ENCODE peak calls at places on chromosomes 13 and 19, in eight cellular contexts. One of them, this sample, is unnamed.
A peak's percentile ranks its signal among the peaks of the same experiment; 100 is the strongest.

GRCh38 chr19:18541992-18542935 is 1.1 kb downstream of the FKBP8 start:
- ATAC-seq in lower lobe of right lung: peak; percentile 24
- ATAC-seq in left cardiac atrium: no peak
- ATAC-seq in heart right ventricle: no peak
- ATAC-seq in gastroesophageal sphincter: no peak
- ATAC-seq in upper lobe of left lung: no peak
- ATAC-seq in Panc1: no peak
- ATAC-seq in RWPE2: no peak
- ATAC-seq in this sample: peak; percentile 15

GRCh38 chr19:7370546-7370945 is 21.8 kb downstream of the ARHGEF18 start:
- ATAC-seq in lower lobe of right lung: no peak
- ATAC-seq in left cardiac atrium: no peak
- ATAC-seq in heart right ventricle: no peak
- ATAC-seq in gastroesophageal sphincter: no peak
- ATAC-seq in upper lobe of left lung: no peak
- ATAC-seq in Panc1: no peak
- ATAC-seq in RWPE2: no peak
- ATAC-seq in this sample: no peak

GRCh38 chr13:114131581-114132418 is 623 bp downstream of the RASA3 start:
- ATAC-seq in lower lobe of right lung: peak; percentile 35
- ATAC-seq in left cardiac atrium: peak; percentile 24
- ATAC-seq in heart right ventricle: peak; percentile 6
- ATAC-seq in gastroesophageal sphincter: peak; percentile 24
- ATAC-seq in upper lobe of left lung: no peak
- ATAC-seq in Panc1: peak; percentile 8
- ATAC-seq in RWPE2: peak; percentile 9
- ATAC-seq in this sample: peak; percentile 14

GRCh38 chr19:2049741-2050348 is 1.2 kb downstream of the MKNK2 start:
- ATAC-seq in lower lobe of right lung: peak; percentile 85
- ATAC-seq in left cardiac atrium: peak; percentile 46
- ATAC-seq in heart right ventricle: peak; percentile 46
- ATAC-seq in gastroesophageal sphincter: peak; percentile 67
- ATAC-seq in upper lobe of left lung: peak; percentile 90
- ATAC-seq in Panc1: peak; percentile 20
- ATAC-seq in RWPE2: peak; percentile 25
- ATAC-seq in this sample: peak; percentile 55

GRCh38 chr13:95636853-95637252 is 7.7 kb downstream of the DZIP1 start:
- ATAC-seq in lower lobe of right lung: no peak
- ATAC-seq in left cardiac atrium: no peak
- ATAC-seq in heart right ventricle: no peak
- ATAC-seq in gastroesophageal sphincter: no peak
- ATAC-seq in upper lobe of left lung: no peak
- ATAC-seq in Panc1: no peak
- ATAC-seq in RWPE2: no peak
- ATAC-seq in this sample: peak; percentile 23

GRCh38 chr13:91079190-91079589 is 268.3 kb upstream of the MIR17HG start:
- ATAC-seq in lower lobe of right lung: no peak
- ATAC-seq in left cardiac atrium: no peak
- ATAC-seq in heart right ventricle: no peak
- ATAC-seq in gastroesophageal sphincter: no peak
- ATAC-seq in upper lobe of left lung: no peak
- ATAC-seq in Panc1: no peak
- ATAC-seq in RWPE2: no peak
- ATAC-seq in this sample: no peak

GRCh38 chr19:4318460-4318859 is 14.1 kb downstream of the FSD1 start:
- ATAC-seq in lower lobe of right lung: no peak
- ATAC-seq in left cardiac atrium: no peak
- ATAC-seq in heart right ventricle: no peak
- ATAC-seq in gastroesophageal sphincter: no peak
- ATAC-seq in upper lobe of left lung: no peak
- ATAC-seq in Panc1: no peak
- ATAC-seq in RWPE2: no peak
- ATAC-seq in this sample: no peak

GRCh38 chr19:20067898-20068297 is 9.9 kb upstream of the ZNF90 start:
- ATAC-seq in lower lobe of right lung: peak; percentile 76
- ATAC-seq in left cardiac atrium: no peak
- ATAC-seq in heart right ventricle: no peak
- ATAC-seq in gastroesophageal sphincter: no peak
- ATAC-seq in upper lobe of left lung: no peak
- ATAC-seq in Panc1: no peak
- ATAC-seq in RWPE2: no peak
- ATAC-seq in this sample: no peak

GRCh38 chr19:14395710-14396338 is 14.6 kb downstream of the ADGRE5 start:
- ATAC-seq in lower lobe of right lung: peak; percentile 4
- ATAC-seq in left cardiac atrium: no peak
- ATAC-seq in heart right ventricle: no peak
- ATAC-seq in gastroesophageal sphincter: no peak
- ATAC-seq in upper lobe of left lung: peak; percentile 50
- ATAC-seq in Panc1: peak; percentile 20
- ATAC-seq in RWPE2: no peak
- ATAC-seq in this sample: peak; percentile 22

GRCh38 chr13:67438465-67438864 is 208.3 kb upstream of the PCDH9 start:
- ATAC-seq in lower lobe of right lung: no peak
- ATAC-seq in left cardiac atrium: no peak
- ATAC-seq in heart right ventricle: no peak
- ATAC-seq in gastroesophageal sphincter: no peak
- ATAC-seq in upper lobe of left lung: no peak
- ATAC-seq in Panc1: no peak
- ATAC-seq in RWPE2: no peak
- ATAC-seq in this sample: peak; percentile 40

GRCh38 chr19:18666304-18666703 is 17.2 kb upstream of the CRTC1 start:
- ATAC-seq in lower lobe of right lung: no peak
- ATAC-seq in left cardiac atrium: peak; percentile 4
- ATAC-seq in heart right ventricle: no peak
- ATAC-seq in gastroesophageal sphincter: no peak
- ATAC-seq in upper lobe of left lung: no peak
- ATAC-seq in Panc1: no peak
- ATAC-seq in RWPE2: no peak
- ATAC-seq in this sample: no peak

GRCh38 chr13:106490177-106490576 is 45.3 kb downstream of the EFNB2 start:
- ATAC-seq in lower lobe of right lung: no peak
- ATAC-seq in left cardiac atrium: no peak
- ATAC-seq in heart right ventricle: no peak
- ATAC-seq in gastroesophageal sphincter: no peak
- ATAC-seq in upper lobe of left lung: no peak
- ATAC-seq in Panc1: no peak
- ATAC-seq in RWPE2: no peak
- ATAC-seq in this sample: no peak

GRCh38 chr19:50980203-50980602 is 3.5 kb downstream of the KLK7 start:
- ATAC-seq in lower lobe of right lung: no peak
- ATAC-seq in left cardiac atrium: no peak
- ATAC-seq in heart right ventricle: no peak
- ATAC-seq in gastroesophageal sphincter: no peak
- ATAC-seq in upper lobe of left lung: no peak
- ATAC-seq in Panc1: no peak
- ATAC-seq in RWPE2: no peak
- ATAC-seq in this sample: no peak